ENCODE peak calls at places on chromosome 18, in nine cellular contexts. Y, G, A, W, N, U, X, O and C are unnamed samples.
A peak's percentile ranks its signal among the peaks of the same experiment; 100 is the strongest.

GRCh38 chr18:7980136-7980535 is 413.0 kb downstream of the PTPRM start:
- DNase-seq in N (peak; percentile 80), U (no peak), O (no peak), X (no peak), Y (no peak), A (no peak), G (peak; percentile 3), W (no peak), C (no peak)

GRCh38 chr18:14927701-14928100 is 179.7 kb downstream of the ANKRD30B start:
- DNase-seq in W (no peak), Y (no peak), A (no peak), U (no peak), O (no peak), G (no peak), X (no peak), N (no peak), C (no peak)

GRCh38 chr18:23740105-23740830 is 51.0 kb downstream of the LAMA3 start:
- DNase-seq in A (no peak), N (no peak), Y (peak; percentile 38), X (peak; percentile 72), G (no peak), U (no peak), O (no peak), W (no peak), C (no peak)

GRCh38 chr18:45938488-45938935 is 28.6 kb downstream of the EPG5 start:
- DNase-seq in O (no peak), U (no peak), X (no peak), N (no peak), A (no peak), W (no peak), Y (no peak), G (no peak), C (peak; percentile 22)

GRCh38 chr18:9951022-9951859 is 37.4 kb downstream of the VAPA start:
- DNase-seq in W (no peak), U (no peak), Y (peak; percentile 46), N (peak; percentile 83), A (peak; percentile 57), X (peak; percentile 86), O (peak; percentile 26), G (peak; percentile 45), C (peak; percentile 53)

GRCh38 chr18:24731981-24732380 is 271.5 kb downstream of the HRH4 start:
- DNase-seq in X (no peak), O (no peak), Y (peak; percentile 93), U (no peak), A (no peak), N (peak; percentile 26), G (no peak), W (no peak), C (no peak)

GRCh38 chr18:79634186-79634585 is 45.4 kb upstream of the CTDP1 start:
- DNase-seq in X (no peak), W (no peak), U (no peak), Y (no peak), G (no peak), O (no peak), A (no peak), N (no peak), C (no peak)

GRCh38 chr18:34947711-34948125 is 93.5 kb upstream of the MAPRE2 start:
- DNase-seq in G (no peak), N (no peak), U (no peak), O (no peak), X (peak; percentile 89), W (no peak), Y (peak; percentile 11), A (no peak), C (no peak)

GRCh38 chr18:70284976-70285610 is 3.8 kb upstream of the SOCS6 start:
- DNase-seq in U (no peak), Y (no peak), G (no peak), N (no peak), O (no peak), W (no peak), A (no peak), X (no peak), C (no peak)

GRCh38 chr18:13871701-13872100 is 43.6 kb downstream of the MC2R start:
- DNase-seq in X (no peak), N (peak; percentile 36), W (no peak), G (no peak), U (no peak), A (no peak), Y (no peak), O (no peak), C (no peak)

GRCh38 chr18:76823574-76823973 is 1.2 kb downstream of the ZNF236 start:
- DNase-seq in X (peak; percentile 43), N (peak; percentile 81), G (peak; percentile 53), W (no peak), U (no peak), A (peak; percentile 44), O (peak; percentile 11), Y (no peak), C (no peak)

GRCh38 chr18:54906636-54907180 is 52.6 kb downstream of the CCDC68 start:
- DNase-seq in G (no peak), O (no peak), A (no peak), U (no peak), Y (no peak), W (no peak), N (no peak), X (no peak), C (no peak)

GRCh38 chr18:46152436-46152807 is 48.2 kb downstream of the HAUS1 start:
- DNase-seq in O (no peak), A (no peak), Y (peak; percentile 81), U (no peak), N (no peak), G (no peak), W (no peak), X (peak; percentile 60), C (no peak)

GRCh38 chr18:939167-939566 is 34.5 kb downstream of the ADCYAP1 start:
- DNase-seq in X (no peak), G (no peak), Y (peak; percentile 49), U (no peak), N (peak; percentile 66), O (no peak), W (no peak), A (no peak), C (no peak)

GRCh38 chr18:69895081-69896047 is 52.3 kb downstream of the CD226 start:
- DNase-seq in G (no peak), N (no peak), Y (no peak), A (no peak), U (no peak), W (no peak), O (no peak), X (no peak), C (peak; percentile 13)

GRCh38 chr18:69580107-69580506 is 179.4 kb downstream of the DOK6 start:
- DNase-seq in X (peak; percentile 49), N (peak; percentile 28), W (no peak), G (no peak), A (no peak), O (peak; percentile 26), U (no peak), Y (no peak), C (no peak)

GRCh38 chr18:48809365-48809764 is 141.4 kb downstream of the SMAD7 start:
- DNase-seq in G (no peak), Y (no peak), O (no peak), U (no peak), N (no peak), A (no peak), W (no peak), X (no peak), C (no peak)
- H3K4me1 ChIP-seq in G (peaks cover 47% of the 10 kb centered on the region), Y (peaks cover 12% of the 10 kb centered on the region), O (peaks cover 14% of the 10 kb centered on the region), U (no peaks in the 10 kb centered on the region), N (no peaks in the 10 kb centered on the region), A (peaks cover under 1% of the 10 kb centered on the region), W (peaks cover 34% of the 10 kb centered on the region), X (no peaks in the 10 kb centered on the region), C (peaks cover 5% of the 10 kb centered on the region)

GRCh38 chr18:12015697-12016062 is 34.4 kb downstream of the IMPA2 start:
- DNase-seq in A (no peak), O (no peak), U (peak; percentile 48), N (no peak), X (peak; percentile 95), W (no peak), Y (peak; percentile 80), G (no peak), C (peak; percentile 94)
- H3K4me1 ChIP-seq in A (no peaks in the 10 kb centered on the region), O (no peaks in the 10 kb centered on the region), U (peaks cover 8% of the 10 kb centered on the region), N (no peaks in the 10 kb centered on the region), X (no peaks in the 10 kb centered on the region), W (no peaks in the 10 kb centered on the region), Y (peaks cover 21% of the 10 kb centered on the region), G (peaks cover 3% of the 10 kb centered on the region), C (no peaks in the 10 kb centered on the region)

GRCh38 chr18:44859263-44859662 is 178.6 kb downstream of the SETBP1 start:
- DNase-seq in A (no peak), Y (peak; percentile 63), U (no peak), W (no peak), G (no peak), N (no peak), X (no peak), O (no peak), C (no peak)

GRCh38 chr18:44855681-44856080 is 175.0 kb downstream of the SETBP1 start:
- DNase-seq in X (no peak), W (no peak), A (no peak), U (no peak), Y (peak; percentile 72), O (no peak), N (no peak), G (no peak), C (no peak)

GRCh38 chr18:44856157-44856556 is 175.5 kb downstream of the SETBP1 start:
- DNase-seq in Y (no peak), G (no peak), W (no peak), A (no peak), O (no peak), N (no peak), U (no peak), X (no peak), C (no peak)

GRCh38 chr18:44859751-44860458 is 179.2 kb downstream of the SETBP1 start:
- DNase-seq in U (no peak), O (no peak), A (no peak), N (no peak), W (no peak), X (no peak), G (no peak), Y (no peak), C (no peak)

DNA sequence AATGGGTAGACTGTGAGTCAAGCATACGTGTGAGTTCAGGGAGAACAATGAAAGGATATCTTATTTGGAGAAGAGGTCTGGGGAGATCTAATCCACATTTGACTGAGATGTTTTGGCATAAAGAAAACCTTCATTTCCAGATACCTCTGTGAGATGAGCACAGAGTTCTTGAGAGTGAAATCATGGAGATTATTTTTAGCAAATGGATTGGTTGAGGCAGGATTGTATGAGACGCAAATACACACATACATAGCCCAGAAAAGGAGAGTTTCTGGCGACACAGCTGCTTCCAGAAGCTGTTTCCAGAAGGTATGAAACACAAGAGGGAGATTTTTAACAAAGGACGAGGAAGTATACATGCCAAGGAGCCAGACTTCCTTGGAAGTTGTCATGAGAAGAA is 177.1 kb downstream of the SETBP1 start:
- DNase-seq in A (no peak), Y (no peak), X (no peak), G (no peak), W (no peak), O (no peak), U (no peak), N (no peak), C (no peak)
- H3K4me1 ChIP-seq in A (no peaks in the 10 kb centered on the region), Y (peaks cover 32% of the 10 kb centered on the region), X (no peaks in the 10 kb centered on the region), G (no peaks in the 10 kb centered on the region), W (no peaks in the 10 kb centered on the region), O (no peaks in the 10 kb centered on the region), U (no peaks in the 10 kb centered on the region), N (no peaks in the 10 kb centered on the region), C (no peaks in the 10 kb centered on the region)

GRCh38 chr18:2641638-2642037 is 13.9 kb upstream of the SMCHD1 start:
- DNase-seq in W (no peak), U (no peak), X (peak; percentile 55), N (no peak), G (peak; percentile 85), Y (no peak), A (no peak), O (peak; percentile 56), C (peak; percentile 83)

GRCh38 chr18:2644535-2644934 is 11.0 kb upstream of the SMCHD1 start:
- DNase-seq in X (no peak), A (no peak), W (no peak), Y (no peak), O (no peak), G (no peak), N (no peak), U (no peak), C (no peak)

GRCh38 chr18:2642771-2643170 is 12.8 kb upstream of the SMCHD1 start:
- DNase-seq in Y (no peak), X (no peak), O (no peak), W (no peak), U (no peak), G (no peak), N (no peak), A (no peak), C (no peak)
- H3K4me1 ChIP-seq in Y (no peaks in the 10 kb centered on the region), X (peaks cover 8% of the 10 kb centered on the region), O (peaks cover 66% of the 10 kb centered on the region), W (peaks cover 73% of the 10 kb centered on the region), U (no peaks in the 10 kb centered on the region), G (peaks cover 73% of the 10 kb centered on the region), N (no peaks in the 10 kb centered on the region), A (no peaks in the 10 kb centered on the region), C (no peaks in the 10 kb centered on the region)